ENCODE peak calls at places on chromosomes 13 and 19, in five cellular contexts. H is cardiac muscle cell, Q is Peyer's patch, Y is pancreas, O is IMR-90. A is an unnamed sample.

GRCh38 chr13:40026174-40026585 is 370.7 kb downstream of the COG6 start:
- DNase-seq in H (peak; percentile 16), Q (no peak), O (peak; percentile 11), Y (no peak), A (no peak)

GRCh38 chr19:8610041-8610927 is at the start of gene ADAMTS10:
- DNase-seq in Q (peak; percentile 52), O (peak; percentile 43), H (peak; percentile 52), Y (no peak), A (no peak)

GRCh38 chr13:85597790-85598500 is 201.3 kb downstream of the SLITRK6 start:
- DNase-seq in H (no peak), Y (no peak), O (peak; percentile 73), Q (no peak), A (no peak)

GRCh38 chr13:28659611-28659970 is 661 bp downstream of the POMP start:
- DNase-seq in O (peak; percentile 75), Y (no peak), Q (no peak), H (peak; percentile 72), A (no peak)

GRCh38 chr13:40370662-40371061 is 295.8 kb downstream of the FOXO1 start:
- DNase-seq in H (no peak), O (no peak), Q (no peak), Y (no peak), A (no peak)

GRCh38 chr13:90867336-90867683 is 480.2 kb upstream of the MIR17HG start:
- DNase-seq in Y (peak; percentile 68), Q (peak; percentile 67), H (peak; percentile 89), O (peak; percentile 27), A (peak; percentile 76)

GRCh38 chr19:18725755-18726416 is 42.4 kb downstream of the CRTC1 start:
- DNase-seq in O (no peak), Y (no peak), Q (no peak), H (no peak), A (no peak)

GRCh38 chr19:18298601-18299000 is 17.2 kb upstream of the JUND start:
- DNase-seq in O (no peak), H (no peak), Q (no peak), Y (no peak), A (no peak)

GRCh38 chr13:91045351-91046034 is 302.0 kb upstream of the MIR17HG start:
- DNase-seq in Q (no peak), H (peak; percentile 14), Y (no peak), O (no peak), A (no peak)

GRCh38 chr19:17677002-17677401 is 11.2 kb downstream of the UNC13A start:
- DNase-seq in Q (no peak), H (no peak), O (no peak), Y (no peak), A (no peak)

GRCh38 chr13:97422118-97423054 is 11.6 kb upstream of the RAP2A start:
- DNase-seq in O (no peak), Q (no peak), H (no peak), Y (no peak), A (no peak)

GRCh38 chr19:1251503-1252220 is 3.3 kb downstream of the MIDN start:
- DNase-seq in H (no peak), Q (peak; percentile 92), O (no peak), Y (peak; percentile 87), A (no peak)

GRCh38 chr13:44921478-44921877 is 67.8 kb downstream of the NUFIP1 start:
- DNase-seq in Q (no peak), H (no peak), Y (no peak), O (no peak), A (no peak)

GRCh38 chr19:623974-624373 is 9.4 kb downstream of the POLRMT start:
- DNase-seq in O (peak; percentile 82), Q (no peak), H (peak; percentile 76), Y (no peak), A (no peak)

GRCh38 chr13:24618219-24618955 is 61.8 kb upstream of the ATP12A start:
- DNase-seq in H (no peak), Q (peak; percentile 88), O (no peak), Y (no peak), A (no peak)

GRCh38 chr13:39044536-39044935 is 6.3 kb downstream of the NHLRC3 start:
- DNase-seq in Y (no peak), H (no peak), O (no peak), Q (no peak), A (no peak)

GRCh38 chr13:44180876-44181536 is 192.6 kb upstream of the SERP2 start:
- DNase-seq in H (no peak), O (no peak), Q (no peak), Y (no peak), A (no peak)

GRCh38 chr19:17966497-17967257 is at the start of gene KCNN1:
- DNase-seq in H (no peak), Y (no peak), O (no peak), Q (no peak), A (no peak)

GRCh38 chr13:111292710-111293485 is 27.5 kb upstream of the TEX29 start:
- DNase-seq in H (no peak), O (no peak), Q (no peak), Y (no peak), A (no peak)

GRCh38 chr19:44846455-44847143 is 502 bp downstream of the NECTIN2 start:
- DNase-seq in Y (peak; percentile 66), O (no peak), H (peak; percentile 47), Q (peak; percentile 52), A (peak; percentile 85)

GRCh38 chr19:13163609-13164364 is 13.6 kb downstream of the IER2 start:
- DNase-seq in Q (peak; percentile 83), H (peak; percentile 95), O (peak; percentile 83), Y (peak; percentile 87), A (no peak)

GRCh38 chr13:105121221-105121620 is 1414.2 kb downstream of the EFNB2 start:
- DNase-seq in H (no peak), Q (no peak), O (no peak), Y (no peak), A (no peak)

GRCh38 chr13:65378943-65379519 is 1851.1 kb downstream of the PCDH9 start:
- DNase-seq in Y (no peak), O (peak; percentile 27), H (peak; percentile 25), Q (no peak), A (no peak)

GRCh38 chr13:112714772-112715569 is 25.1 kb downstream of the ATP11A start:
- DNase-seq in Q (peak; percentile 39), H (no peak), O (no peak), Y (no peak), A (no peak)

GRCh38 chr13:71831716-71832115 is 35.3 kb downstream of the DACH1 start:
- DNase-seq in Q (no peak), Y (no peak), H (no peak), O (no peak), A (no peak)

GRCh38 chr13:71828117-71828516 is 38.9 kb downstream of the DACH1 start:
- DNase-seq in Y (no peak), Q (no peak), O (no peak), H (no peak), A (no peak)

GRCh38 chr13:71830736-71831135 is 36.3 kb downstream of the DACH1 start:
- DNase-seq in O (no peak), Y (no peak), Q (no peak), H (no peak), A (no peak)

GRCh38 chr13:71828564-71828963 is 38.4 kb downstream of the DACH1 start:
- DNase-seq in O (no peak), H (no peak), Y (no peak), Q (no peak), A (no peak)

DNA sequence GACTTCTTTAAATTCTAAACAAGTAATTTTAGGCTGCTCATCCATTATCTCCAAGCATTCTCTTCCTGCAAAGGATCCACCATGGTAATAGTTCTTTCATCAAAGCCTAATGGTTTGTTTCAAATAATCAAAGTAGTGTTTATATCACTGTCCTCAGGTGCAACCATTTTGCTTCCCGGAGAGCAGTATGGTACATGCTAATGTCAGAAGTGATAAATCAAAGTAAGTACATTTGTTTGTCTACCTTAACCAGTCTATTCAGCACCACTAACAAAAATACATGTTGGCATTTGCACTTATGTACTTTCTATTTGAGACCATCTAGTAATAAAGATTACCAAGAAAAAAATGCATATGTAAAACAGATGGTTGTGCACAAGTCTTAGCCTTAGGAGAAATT is 37.5 kb downstream of the DACH1 start:
- DNase-seq in O (no peak), Y (no peak), Q (no peak), H (no peak), A (no peak)
- H3K4me1 ChIP-seq in O (no peaks in the 10 kb centered on the region), Y (no peaks in the 10 kb centered on the region), Q (no peaks in the 10 kb centered on the region), H (peaks cover 34% of the 10 kb centered on the region), A (no peaks in the 10 kb centered on the region)

GRCh38 chr13:94997126-94997525 is 284.8 kb upstream of the SOX21 start:
- DNase-seq in Q (no peak), O (no peak), Y (no peak), H (peak; percentile 37), A (no peak)

GRCh38 chr13:95002968-95003813 is 290.8 kb upstream of the SOX21 start:
- DNase-seq in Y (peak; percentile 57), Q (no peak), O (no peak), H (no peak), A (no peak)

GRCh38 chr13:95002126-95002525 is 289.8 kb upstream of the SOX21 start:
- DNase-seq in Y (no peak), H (no peak), O (no peak), Q (no peak), A (no peak)

GRCh38 chr13:94996445-94996844 is 284.1 kb upstream of the SOX21 start:
- DNase-seq in Y (no peak), Q (no peak), H (no peak), O (no peak), A (no peak)

DNA sequence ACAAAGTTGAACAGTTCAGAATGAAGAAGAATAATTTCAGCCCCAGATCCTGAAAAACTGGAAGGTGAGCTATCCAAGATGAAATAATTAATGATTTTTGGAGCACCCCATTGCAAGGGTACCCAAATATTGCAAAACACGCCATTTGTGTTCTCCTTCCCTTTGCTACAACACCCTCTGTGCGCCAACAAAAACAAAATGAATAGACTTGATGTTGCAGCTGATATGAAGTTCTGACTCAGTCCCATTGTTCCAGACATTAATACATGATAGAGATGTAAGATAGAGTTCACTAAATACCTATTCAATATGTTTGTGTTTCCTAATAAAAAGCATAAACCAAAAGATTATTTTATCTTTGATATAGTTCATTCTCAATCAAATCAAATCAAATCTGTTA is 287.5 kb upstream of the SOX21 start:
- DNase-seq in H (no peak), O (no peak), Y (no peak), Q (no peak), A (no peak)
- H3K27ac ChIP-seq in H (no peak overlapping the region), O (no peak overlapping the region), Y (no peak overlapping the region), Q (no peak overlapping the region), A (no peak overlapping the region)

DNA sequence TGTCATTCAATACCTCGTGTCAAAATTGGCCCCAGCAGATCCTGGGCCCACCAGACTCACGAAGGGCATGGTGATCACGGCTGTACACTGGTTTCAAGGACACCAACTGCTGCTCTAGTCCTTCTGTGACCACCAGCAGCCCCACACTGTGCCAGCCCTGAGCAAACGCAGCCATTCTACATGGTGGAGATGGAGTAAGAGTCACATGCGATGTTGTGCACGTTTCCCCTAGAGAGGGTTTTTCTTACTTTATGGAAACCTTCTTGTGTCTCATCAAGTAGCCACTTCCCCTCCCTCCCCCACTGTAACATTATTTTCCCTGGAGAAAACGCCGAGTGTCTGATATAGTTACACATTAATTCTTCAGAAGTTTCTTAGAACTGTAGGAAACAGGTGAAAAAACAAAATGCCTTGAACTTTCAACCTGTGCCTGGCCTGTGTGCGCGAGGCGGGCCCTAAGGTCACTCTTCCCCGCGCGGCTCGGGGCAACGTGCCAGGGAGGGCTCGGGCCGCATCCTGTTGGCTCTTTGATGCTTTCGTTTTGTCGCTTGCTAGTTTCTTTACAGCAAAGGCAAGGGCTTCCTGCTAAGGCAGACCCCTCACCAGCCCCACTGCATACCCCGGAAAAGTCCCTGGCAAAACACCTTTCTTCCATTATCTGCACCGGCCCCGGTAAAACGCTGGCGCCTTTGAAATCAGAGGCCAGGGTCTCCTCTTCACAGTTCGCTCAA is 44.6 kb downstream of the GGACT start:
- DNase-seq in Y (no peak), O (no peak), Q (peak; percentile 41), H (no peak), A (no peak)
- H3K4me3 ChIP-seq in Y (no peak overlapping the region), O (no peak overlapping the region), Q (no peak overlapping the region), H (no peak overlapping the region), A (no peak overlapping the region)

GRCh38 chr13:99371956-99372355 is 64.8 kb upstream of the GPR183 start:
- DNase-seq in Q (peak; percentile 74), O (no peak), Y (no peak), H (no peak), A (no peak)
- H3K4me1 ChIP-seq in Q (peaks cover 17% of the 10 kb centered on the region), O (no peaks in the 10 kb centered on the region), Y (no peaks in the 10 kb centered on the region), H (peaks cover 18% of the 10 kb centered on the region), A (no peaks in the 10 kb centered on the region)

A was measured in iPS DF 6.9.